ENCODE peak calls at places on chromosomes 13 and 19, in ten cellular contexts. One of them, this sample, is unnamed.

GRCh38 chr19:16355293-16356043 is 30.8 kb downstream of the KLF2 start:
- DNase-seq in tibial artery: no peak
- DNase-seq in RPMI8226: no peak
- DNase-seq in immature natural killer cell: peak
- DNase-seq in cerebellar cortex: no peak
- DNase-seq in T-helper 9 cell: no peak
- DNase-seq in retina: no peak
- DNase-seq in stimulated activated CD4-positive, alpha-beta T cell treated with anti-CD3 and anti-CD28 coated beads, Interleukin-1b, Interleukin-23, amount 100 ng/mL, for 24 hours: no peak
- DNase-seq in stimulated activated CD8-positive, alpha-beta memory T cell treated with anti-CD3 and anti-CD28 coated beads, Interleukin-4, amount 100 ng/mL, for 48 hours: no peak
- DNase-seq in fibroblast of lung: peak
- DNase-seq in this sample: no peak

GRCh38 chr13:98365291-98365690 is 188.2 kb upstream of the RNF113B start:
- DNase-seq in cerebellar cortex: no peak
- DNase-seq in fibroblast of lung: no peak
- DNase-seq in T-helper 9 cell: no peak
- DNase-seq in RPMI8226: no peak
- DNase-seq in retina: no peak
- DNase-seq in tibial artery: no peak
- DNase-seq in stimulated activated CD8-positive, alpha-beta memory T cell treated with anti-CD3 and anti-CD28 coated beads, Interleukin-4, amount 100 ng/mL, for 48 hours: no peak
- DNase-seq in stimulated activated CD4-positive, alpha-beta T cell treated with anti-CD3 and anti-CD28 coated beads, Interleukin-1b, Interleukin-23, amount 100 ng/mL, for 24 hours: no peak
- DNase-seq in immature natural killer cell: no peak
- DNase-seq in this sample: no peak

GRCh38 chr19:8592231-8593009 is 15.2 kb upstream of the MYO1F start:
- DNase-seq in immature natural killer cell: peak
- DNase-seq in tibial artery: peak
- DNase-seq in stimulated activated CD4-positive, alpha-beta T cell treated with anti-CD3 and anti-CD28 coated beads, Interleukin-1b, Interleukin-23, amount 100 ng/mL, for 24 hours: peak
- DNase-seq in T-helper 9 cell: peak
- DNase-seq in retina: peak
- DNase-seq in stimulated activated CD8-positive, alpha-beta memory T cell treated with anti-CD3 and anti-CD28 coated beads, Interleukin-4, amount 100 ng/mL, for 48 hours: peak
- DNase-seq in cerebellar cortex: no peak
- DNase-seq in RPMI8226: peak
- DNase-seq in fibroblast of lung: peak
- DNase-seq in this sample: no peak

GRCh38 chr19:55877211-55877610 is 40.9 kb downstream of the NLRP4 start:
- DNase-seq in fibroblast of lung: no peak
- DNase-seq in T-helper 9 cell: no peak
- DNase-seq in tibial artery: no peak
- DNase-seq in stimulated activated CD8-positive, alpha-beta memory T cell treated with anti-CD3 and anti-CD28 coated beads, Interleukin-4, amount 100 ng/mL, for 48 hours: no peak
- DNase-seq in immature natural killer cell: no peak
- DNase-seq in RPMI8226: peak
- DNase-seq in cerebellar cortex: no peak
- DNase-seq in stimulated activated CD4-positive, alpha-beta T cell treated with anti-CD3 and anti-CD28 coated beads, Interleukin-1b, Interleukin-23, amount 100 ng/mL, for 24 hours: no peak
- DNase-seq in retina: no peak
- DNase-seq in this sample: no peak

GRCh38 chr13:93249259-93249917 is 22.8 kb downstream of the GPC6 start:
- DNase-seq in immature natural killer cell: no peak
- DNase-seq in stimulated activated CD8-positive, alpha-beta memory T cell treated with anti-CD3 and anti-CD28 coated beads, Interleukin-4, amount 100 ng/mL, for 48 hours: no peak
- DNase-seq in retina: no peak
- DNase-seq in cerebellar cortex: no peak
- DNase-seq in stimulated activated CD4-positive, alpha-beta T cell treated with anti-CD3 and anti-CD28 coated beads, Interleukin-1b, Interleukin-23, amount 100 ng/mL, for 24 hours: no peak
- DNase-seq in fibroblast of lung: peak
- DNase-seq in RPMI8226: no peak
- DNase-seq in tibial artery: no peak
- DNase-seq in T-helper 9 cell: no peak
- DNase-seq in this sample: no peak

GRCh38 chr19:41195675-41196497 is 2.9 kb downstream of the CYP2S1 start:
- DNase-seq in fibroblast of lung: peak
- DNase-seq in stimulated activated CD4-positive, alpha-beta T cell treated with anti-CD3 and anti-CD28 coated beads, Interleukin-1b, Interleukin-23, amount 100 ng/mL, for 24 hours: no peak
- DNase-seq in retina: no peak
- DNase-seq in T-helper 9 cell: no peak
- DNase-seq in RPMI8226: no peak
- DNase-seq in cerebellar cortex: no peak
- DNase-seq in stimulated activated CD8-positive, alpha-beta memory T cell treated with anti-CD3 and anti-CD28 coated beads, Interleukin-4, amount 100 ng/mL, for 48 hours: no peak
- DNase-seq in tibial artery: no peak
- DNase-seq in immature natural killer cell: no peak
- DNase-seq in this sample: no peak

GRCh38 chr13:100124265-100124664 is 35.4 kb downstream of the PCCA start:
- DNase-seq in cerebellar cortex: no peak
- DNase-seq in stimulated activated CD4-positive, alpha-beta T cell treated with anti-CD3 and anti-CD28 coated beads, Interleukin-1b, Interleukin-23, amount 100 ng/mL, for 24 hours: no peak
- DNase-seq in tibial artery: no peak
- DNase-seq in retina: no peak
- DNase-seq in fibroblast of lung: peak
- DNase-seq in T-helper 9 cell: no peak
- DNase-seq in stimulated activated CD8-positive, alpha-beta memory T cell treated with anti-CD3 and anti-CD28 coated beads, Interleukin-4, amount 100 ng/mL, for 48 hours: no peak
- DNase-seq in immature natural killer cell: no peak
- DNase-seq in RPMI8226: no peak
- DNase-seq in this sample: peak

GRCh38 chr19:58409010-58409790 is 751 bp downstream of the ZNF584 start:
- DNase-seq in tibial artery: peak
- DNase-seq in RPMI8226: peak
- DNase-seq in T-helper 9 cell: no peak
- DNase-seq in immature natural killer cell: no peak
- DNase-seq in fibroblast of lung: no peak
- DNase-seq in stimulated activated CD8-positive, alpha-beta memory T cell treated with anti-CD3 and anti-CD28 coated beads, Interleukin-4, amount 100 ng/mL, for 48 hours: peak
- DNase-seq in retina: peak
- DNase-seq in cerebellar cortex: peak
- DNase-seq in stimulated activated CD4-positive, alpha-beta T cell treated with anti-CD3 and anti-CD28 coated beads, Interleukin-1b, Interleukin-23, amount 100 ng/mL, for 24 hours: no peak
- DNase-seq in this sample: peak

GRCh38 chr13:36057041-36057440 is 74.1 kb downstream of the DCLK1 start:
- DNase-seq in RPMI8226: no peak
- DNase-seq in stimulated activated CD8-positive, alpha-beta memory T cell treated with anti-CD3 and anti-CD28 coated beads, Interleukin-4, amount 100 ng/mL, for 48 hours: no peak
- DNase-seq in immature natural killer cell: no peak
- DNase-seq in stimulated activated CD4-positive, alpha-beta T cell treated with anti-CD3 and anti-CD28 coated beads, Interleukin-1b, Interleukin-23, amount 100 ng/mL, for 24 hours: no peak
- DNase-seq in T-helper 9 cell: no peak
- DNase-seq in retina: no peak
- DNase-seq in tibial artery: no peak
- DNase-seq in cerebellar cortex: no peak
- DNase-seq in fibroblast of lung: peak
- DNase-seq in this sample: no peak

GRCh38 chr13:28268800-28269223 is 130.5 kb downstream of the PAN3 start:
- DNase-seq in stimulated activated CD8-positive, alpha-beta memory T cell treated with anti-CD3 and anti-CD28 coated beads, Interleukin-4, amount 100 ng/mL, for 48 hours: no peak
- DNase-seq in RPMI8226: peak
- DNase-seq in cerebellar cortex: no peak
- DNase-seq in immature natural killer cell: peak
- DNase-seq in fibroblast of lung: no peak
- DNase-seq in stimulated activated CD4-positive, alpha-beta T cell treated with anti-CD3 and anti-CD28 coated beads, Interleukin-1b, Interleukin-23, amount 100 ng/mL, for 24 hours: no peak
- DNase-seq in tibial artery: no peak
- DNase-seq in retina: no peak
- DNase-seq in T-helper 9 cell: no peak
- DNase-seq in this sample: no peak

GRCh38 chr19:15432018-15432494 is 13.3 kb upstream of the AKAP8L start:
- DNase-seq in retina: peak
- DNase-seq in cerebellar cortex: no peak
- DNase-seq in T-helper 9 cell: no peak
- DNase-seq in stimulated activated CD4-positive, alpha-beta T cell treated with anti-CD3 and anti-CD28 coated beads, Interleukin-1b, Interleukin-23, amount 100 ng/mL, for 24 hours: no peak
- DNase-seq in stimulated activated CD8-positive, alpha-beta memory T cell treated with anti-CD3 and anti-CD28 coated beads, Interleukin-4, amount 100 ng/mL, for 48 hours: peak
- DNase-seq in immature natural killer cell: no peak
- DNase-seq in tibial artery: no peak
- DNase-seq in RPMI8226: no peak
- DNase-seq in fibroblast of lung: no peak
- DNase-seq in this sample: no peak

GRCh38 chr19:18972301-18972831 is 31.3 kb upstream of the HOMER3 start:
- DNase-seq in tibial artery: no peak
- DNase-seq in stimulated activated CD8-positive, alpha-beta memory T cell treated with anti-CD3 and anti-CD28 coated beads, Interleukin-4, amount 100 ng/mL, for 48 hours: no peak
- DNase-seq in retina: peak
- DNase-seq in fibroblast of lung: peak
- DNase-seq in immature natural killer cell: no peak
- DNase-seq in cerebellar cortex: no peak
- DNase-seq in stimulated activated CD4-positive, alpha-beta T cell treated with anti-CD3 and anti-CD28 coated beads, Interleukin-1b, Interleukin-23, amount 100 ng/mL, for 24 hours: no peak
- DNase-seq in T-helper 9 cell: no peak
- DNase-seq in RPMI8226: no peak
- DNase-seq in this sample: no peak

GRCh38 chr13:46071590-46072249 is 19.2 kb upstream of the ZC3H13 start:
- DNase-seq in T-helper 9 cell: no peak
- DNase-seq in stimulated activated CD8-positive, alpha-beta memory T cell treated with anti-CD3 and anti-CD28 coated beads, Interleukin-4, amount 100 ng/mL, for 48 hours: no peak
- DNase-seq in tibial artery: no peak
- DNase-seq in cerebellar cortex: no peak
- DNase-seq in immature natural killer cell: peak
- DNase-seq in RPMI8226: peak
- DNase-seq in retina: no peak
- DNase-seq in fibroblast of lung: no peak
- DNase-seq in stimulated activated CD4-positive, alpha-beta T cell treated with anti-CD3 and anti-CD28 coated beads, Interleukin-1b, Interleukin-23, amount 100 ng/mL, for 24 hours: no peak
- DNase-seq in this sample: no peak

GRCh38 chr19:2145831-2146241 is 5.5 kb downstream of the AP3D1 start:
- DNase-seq in stimulated activated CD8-positive, alpha-beta memory T cell treated with anti-CD3 and anti-CD28 coated beads, Interleukin-4, amount 100 ng/mL, for 48 hours: no peak
- DNase-seq in tibial artery: no peak
- DNase-seq in stimulated activated CD4-positive, alpha-beta T cell treated with anti-CD3 and anti-CD28 coated beads, Interleukin-1b, Interleukin-23, amount 100 ng/mL, for 24 hours: no peak
- DNase-seq in T-helper 9 cell: no peak
- DNase-seq in fibroblast of lung: peak
- DNase-seq in retina: no peak
- DNase-seq in RPMI8226: no peak
- DNase-seq in cerebellar cortex: no peak
- DNase-seq in immature natural killer cell: peak
- DNase-seq in this sample: no peak

GRCh38 chr19:41339936-41340335 is 13.8 kb downstream of the TGFB1 start:
- DNase-seq in cerebellar cortex: no peak
- DNase-seq in immature natural killer cell: no peak
- DNase-seq in stimulated activated CD8-positive, alpha-beta memory T cell treated with anti-CD3 and anti-CD28 coated beads, Interleukin-4, amount 100 ng/mL, for 48 hours: no peak
- DNase-seq in retina: no peak
- DNase-seq in RPMI8226: no peak
- DNase-seq in tibial artery: no peak
- DNase-seq in stimulated activated CD4-positive, alpha-beta T cell treated with anti-CD3 and anti-CD28 coated beads, Interleukin-1b, Interleukin-23, amount 100 ng/mL, for 24 hours: no peak
- DNase-seq in T-helper 9 cell: no peak
- DNase-seq in fibroblast of lung: peak
- DNase-seq in this sample: no peak

GRCh38 chr13:62014299-62014698 is 598.6 kb upstream of the PCDH20 start:
- DNase-seq in stimulated activated CD4-positive, alpha-beta T cell treated with anti-CD3 and anti-CD28 coated beads, Interleukin-1b, Interleukin-23, amount 100 ng/mL, for 24 hours: no peak
- DNase-seq in tibial artery: no peak
- DNase-seq in cerebellar cortex: peak
- DNase-seq in fibroblast of lung: peak
- DNase-seq in T-helper 9 cell: no peak
- DNase-seq in RPMI8226: peak
- DNase-seq in stimulated activated CD8-positive, alpha-beta memory T cell treated with anti-CD3 and anti-CD28 coated beads, Interleukin-4, amount 100 ng/mL, for 48 hours: no peak
- DNase-seq in retina: peak
- DNase-seq in immature natural killer cell: no peak
- DNase-seq in this sample: peak

GRCh38 chr13:38688674-38689073 is 1.8 kb downstream of the FREM2 start:
- DNase-seq in cerebellar cortex: no peak
- DNase-seq in fibroblast of lung: no peak
- DNase-seq in stimulated activated CD8-positive, alpha-beta memory T cell treated with anti-CD3 and anti-CD28 coated beads, Interleukin-4, amount 100 ng/mL, for 48 hours: no peak
- DNase-seq in stimulated activated CD4-positive, alpha-beta T cell treated with anti-CD3 and anti-CD28 coated beads, Interleukin-1b, Interleukin-23, amount 100 ng/mL, for 24 hours: no peak
- DNase-seq in immature natural killer cell: no peak
- DNase-seq in RPMI8226: no peak
- DNase-seq in retina: no peak
- DNase-seq in T-helper 9 cell: no peak
- DNase-seq in tibial artery: no peak
- DNase-seq in this sample: peak

GRCh38 chr13:47146136-47146535 is 249.3 kb upstream of the HTR2A start:
- DNase-seq in RPMI8226: no peak
- DNase-seq in tibial artery: no peak
- DNase-seq in stimulated activated CD4-positive, alpha-beta T cell treated with anti-CD3 and anti-CD28 coated beads, Interleukin-1b, Interleukin-23, amount 100 ng/mL, for 24 hours: no peak
- DNase-seq in immature natural killer cell: no peak
- DNase-seq in T-helper 9 cell: no peak
- DNase-seq in cerebellar cortex: no peak
- DNase-seq in fibroblast of lung: peak
- DNase-seq in stimulated activated CD8-positive, alpha-beta memory T cell treated with anti-CD3 and anti-CD28 coated beads, Interleukin-4, amount 100 ng/mL, for 48 hours: no peak
- DNase-seq in retina: no peak
- DNase-seq in this sample: no peak

GRCh38 chr13:51942189-51942588 is 69.1 kb downstream of the ATP7B start:
- DNase-seq in immature natural killer cell: no peak
- DNase-seq in retina: no peak
- DNase-seq in cerebellar cortex: no peak
- DNase-seq in stimulated activated CD4-positive, alpha-beta T cell treated with anti-CD3 and anti-CD28 coated beads, Interleukin-1b, Interleukin-23, amount 100 ng/mL, for 24 hours: no peak
- DNase-seq in stimulated activated CD8-positive, alpha-beta memory T cell treated with anti-CD3 and anti-CD28 coated beads, Interleukin-4, amount 100 ng/mL, for 48 hours: no peak
- DNase-seq in RPMI8226: peak
- DNase-seq in fibroblast of lung: no peak
- DNase-seq in tibial artery: no peak
- DNase-seq in T-helper 9 cell: peak
- DNase-seq in this sample: peak

GRCh38 chr13:82370306-82370705 is 1512.0 kb downstream of the SLITRK1 start:
- DNase-seq in fibroblast of lung: peak
- DNase-seq in cerebellar cortex: no peak
- DNase-seq in retina: no peak
- DNase-seq in stimulated activated CD4-positive, alpha-beta T cell treated with anti-CD3 and anti-CD28 coated beads, Interleukin-1b, Interleukin-23, amount 100 ng/mL, for 24 hours: no peak
- DNase-seq in stimulated activated CD8-positive, alpha-beta memory T cell treated with anti-CD3 and anti-CD28 coated beads, Interleukin-4, amount 100 ng/mL, for 48 hours: no peak
- DNase-seq in tibial artery: no peak
- DNase-seq in immature natural killer cell: no peak
- DNase-seq in RPMI8226: no peak
- DNase-seq in T-helper 9 cell: no peak
- DNase-seq in this sample: no peak

GRCh38 chr13:110332750-110333149 is 25.7 kb downstream of the COL4A2 start:
- DNase-seq in retina: no peak
- DNase-seq in stimulated activated CD8-positive, alpha-beta memory T cell treated with anti-CD3 and anti-CD28 coated beads, Interleukin-4, amount 100 ng/mL, for 48 hours: no peak
- DNase-seq in stimulated activated CD4-positive, alpha-beta T cell treated with anti-CD3 and anti-CD28 coated beads, Interleukin-1b, Interleukin-23, amount 100 ng/mL, for 24 hours: no peak
- DNase-seq in T-helper 9 cell: no peak
- DNase-seq in immature natural killer cell: no peak
- DNase-seq in cerebellar cortex: no peak
- DNase-seq in tibial artery: peak
- DNase-seq in RPMI8226: no peak
- DNase-seq in fibroblast of lung: peak
- DNase-seq in this sample: no peak

GRCh38 chr13:103852036-103852435 is 785.8 kb upstream of the SLC10A2 start:
- DNase-seq in RPMI8226: no peak
- DNase-seq in cerebellar cortex: no peak
- DNase-seq in fibroblast of lung: no peak
- DNase-seq in stimulated activated CD8-positive, alpha-beta memory T cell treated with anti-CD3 and anti-CD28 coated beads, Interleukin-4, amount 100 ng/mL, for 48 hours: no peak
- DNase-seq in immature natural killer cell: no peak
- DNase-seq in stimulated activated CD4-positive, alpha-beta T cell treated with anti-CD3 and anti-CD28 coated beads, Interleukin-1b, Interleukin-23, amount 100 ng/mL, for 24 hours: no peak
- DNase-seq in tibial artery: no peak
- DNase-seq in T-helper 9 cell: no peak
- DNase-seq in retina: no peak
- DNase-seq in this sample: no peak

GRCh38 chr13:94267581-94267980 is 211.9 kb downstream of the DCT start:
- DNase-seq in T-helper 9 cell: no peak
- DNase-seq in RPMI8226: no peak
- DNase-seq in stimulated activated CD8-positive, alpha-beta memory T cell treated with anti-CD3 and anti-CD28 coated beads, Interleukin-4, amount 100 ng/mL, for 48 hours: no peak
- DNase-seq in cerebellar cortex: no peak
- DNase-seq in tibial artery: no peak
- DNase-seq in immature natural killer cell: no peak
- DNase-seq in fibroblast of lung: no peak
- DNase-seq in retina: no peak
- DNase-seq in stimulated activated CD4-positive, alpha-beta T cell treated with anti-CD3 and anti-CD28 coated beads, Interleukin-1b, Interleukin-23, amount 100 ng/mL, for 24 hours: no peak
- DNase-seq in this sample: no peak

This sample was measured in COR-L47.